ENCODE peak calls at places on chromosomes 11 and 22, in eight cellular contexts. One of them, this sample, is unnamed.

GRCh38 chr22:50088096-50088495 is 1.7 kb upstream of the MOV10L1 start:
- DNase-seq in upper lobe of right lung: no peak
- DNase-seq in Ammon's horn: no peak
- DNase-seq in colonic mucosa: no peak
- DNase-seq in hepatocyte: no peak
- DNase-seq in T-helper 2 cell: no peak
- DNase-seq in psoas muscle: no peak
- DNase-seq in foreskin fibroblast: no peak
- DNase-seq in this sample: no peak

GRCh38 chr11:94511932-94512781 is at the start of gene C11orf97:
- DNase-seq in upper lobe of right lung: peak; percentile 84
- DNase-seq in Ammon's horn: peak; percentile 73
- DNase-seq in colonic mucosa: peak; percentile 63
- DNase-seq in hepatocyte: peak; percentile 73
- DNase-seq in T-helper 2 cell: peak; percentile 62
- DNase-seq in psoas muscle: peak; percentile 45
- DNase-seq in foreskin fibroblast: no peak
- DNase-seq in this sample: no peak

GRCh38 chr11:95230054-95231034 is 658 bp downstream of the SESN3 start:
- DNase-seq in upper lobe of right lung: no peak
- DNase-seq in Ammon's horn: peak; percentile 29
- DNase-seq in colonic mucosa: peak; percentile 43
- DNase-seq in hepatocyte: peak; percentile 47
- DNase-seq in T-helper 2 cell: peak; percentile 55
- DNase-seq in psoas muscle: peak; percentile 17
- DNase-seq in foreskin fibroblast: peak; percentile 8
- DNase-seq in this sample: no peak

GRCh38 chr11:48172818-48173609 is 43.6 kb upstream of the OR4B1 start:
- DNase-seq in upper lobe of right lung: peak; percentile 72
- DNase-seq in Ammon's horn: peak; percentile 82
- DNase-seq in colonic mucosa: peak; percentile 56
- DNase-seq in hepatocyte: peak; percentile 80
- DNase-seq in T-helper 2 cell: peak; percentile 56
- DNase-seq in psoas muscle: peak; percentile 50
- DNase-seq in foreskin fibroblast: peak; percentile 30
- DNase-seq in this sample: no peak

GRCh38 chr11:103109818-103110388 is 677 bp downstream of the DYNC2H1 start:
- DNase-seq in upper lobe of right lung: no peak
- DNase-seq in Ammon's horn: no peak
- DNase-seq in colonic mucosa: peak; percentile 17
- DNase-seq in hepatocyte: no peak
- DNase-seq in T-helper 2 cell: peak; percentile 6
- DNase-seq in psoas muscle: peak; percentile 13
- DNase-seq in foreskin fibroblast: no peak
- DNase-seq in this sample: no peak

GRCh38 chr11:116461789-116462188 is 311.0 kb downstream of the BUD13 start:
- DNase-seq in upper lobe of right lung: no peak
- DNase-seq in Ammon's horn: peak; percentile 62
- DNase-seq in colonic mucosa: no peak
- DNase-seq in hepatocyte: no peak
- DNase-seq in T-helper 2 cell: no peak
- DNase-seq in psoas muscle: no peak
- DNase-seq in foreskin fibroblast: no peak
- DNase-seq in this sample: no peak

GRCh38 chr11:1389103-1389931 is 417 bp upstream of the BRSK2 start:
- DNase-seq in upper lobe of right lung: peak; percentile 98
- DNase-seq in Ammon's horn: peak; percentile 98
- DNase-seq in colonic mucosa: peak; percentile 91
- DNase-seq in hepatocyte: peak; percentile 98
- DNase-seq in T-helper 2 cell: peak; percentile 94
- DNase-seq in psoas muscle: peak; percentile 96
- DNase-seq in foreskin fibroblast: peak; percentile 95
- DNase-seq in this sample: peak; percentile 79

GRCh38 chr11:18699848-18700261 is 1.3 kb downstream of the TMEM86A start:
- DNase-seq in upper lobe of right lung: no peak
- DNase-seq in Ammon's horn: peak; percentile 71
- DNase-seq in colonic mucosa: no peak
- DNase-seq in hepatocyte: no peak
- DNase-seq in T-helper 2 cell: no peak
- DNase-seq in psoas muscle: no peak
- DNase-seq in foreskin fibroblast: no peak
- DNase-seq in this sample: no peak

GRCh38 chr11:2795491-2795991 is 90.0 kb downstream of the CDKN1C start:
- DNase-seq in upper lobe of right lung: peak; percentile 52
- DNase-seq in Ammon's horn: no peak
- DNase-seq in colonic mucosa: peak; percentile 17
- DNase-seq in hepatocyte: no peak
- DNase-seq in T-helper 2 cell: no peak
- DNase-seq in psoas muscle: peak; percentile 10
- DNase-seq in foreskin fibroblast: no peak
- DNase-seq in this sample: no peak

GRCh38 chr11:44846852-44847251 is 103.8 kb downstream of the TP53I11 start:
- DNase-seq in upper lobe of right lung: no peak
- DNase-seq in Ammon's horn: no peak
- DNase-seq in colonic mucosa: no peak
- DNase-seq in hepatocyte: no peak
- DNase-seq in T-helper 2 cell: no peak
- DNase-seq in psoas muscle: no peak
- DNase-seq in foreskin fibroblast: no peak
- DNase-seq in this sample: no peak

GRCh38 chr11:46306296-46306853 is 28.9 kb downstream of the CREB3L1 start:
- DNase-seq in upper lobe of right lung: no peak
- DNase-seq in Ammon's horn: no peak
- DNase-seq in colonic mucosa: no peak
- DNase-seq in hepatocyte: no peak
- DNase-seq in T-helper 2 cell: no peak
- DNase-seq in psoas muscle: no peak
- DNase-seq in foreskin fibroblast: peak; percentile 60
- DNase-seq in this sample: no peak

GRCh38 chr22:49657275-49657973 is 170.2 kb downstream of the BRD1 start:
- DNase-seq in upper lobe of right lung: peak; percentile 77
- DNase-seq in Ammon's horn: peak; percentile 56
- DNase-seq in colonic mucosa: peak; percentile 57
- DNase-seq in hepatocyte: no peak
- DNase-seq in T-helper 2 cell: peak; percentile 82
- DNase-seq in psoas muscle: peak; percentile 66
- DNase-seq in foreskin fibroblast: no peak
- DNase-seq in this sample: peak; percentile 70

GRCh38 chr22:40040927-40041326 is 46.2 kb downstream of the FAM83F start:
- DNase-seq in upper lobe of right lung: peak; percentile 22
- DNase-seq in Ammon's horn: peak; percentile 53
- DNase-seq in colonic mucosa: no peak
- DNase-seq in hepatocyte: peak; percentile 50
- DNase-seq in T-helper 2 cell: peak; percentile 33
- DNase-seq in psoas muscle: peak; percentile 33
- DNase-seq in foreskin fibroblast: no peak
- DNase-seq in this sample: peak; percentile 64

GRCh38 chr11:133821776-133822175 is 23.5 kb downstream of the SPATA19 start:
- DNase-seq in upper lobe of right lung: no peak
- DNase-seq in Ammon's horn: peak; percentile 81
- DNase-seq in colonic mucosa: peak; percentile 46
- DNase-seq in hepatocyte: peak; percentile 87
- DNase-seq in T-helper 2 cell: peak; percentile 33
- DNase-seq in psoas muscle: no peak
- DNase-seq in foreskin fibroblast: no peak
- DNase-seq in this sample: no peak

GRCh38 chr22:45460288-45461109 is 42.2 kb upstream of the FBLN1 start:
- DNase-seq in upper lobe of right lung: no peak
- DNase-seq in Ammon's horn: no peak
- DNase-seq in colonic mucosa: peak; percentile 31
- DNase-seq in hepatocyte: peak; percentile 82
- DNase-seq in T-helper 2 cell: no peak
- DNase-seq in psoas muscle: peak; percentile 79
- DNase-seq in foreskin fibroblast: peak; percentile 86
- DNase-seq in this sample: no peak

GRCh38 chr22:26660961-26661578 is 3.7 kb downstream of the MIAT start:
- DNase-seq in upper lobe of right lung: no peak
- DNase-seq in Ammon's horn: no peak
- DNase-seq in colonic mucosa: no peak
- DNase-seq in hepatocyte: no peak
- DNase-seq in T-helper 2 cell: no peak
- DNase-seq in psoas muscle: no peak
- DNase-seq in foreskin fibroblast: no peak
- DNase-seq in this sample: no peak

GRCh38 chr22:41699264-41700104 is at the start of gene MEI1:
- DNase-seq in upper lobe of right lung: peak; percentile 93
- DNase-seq in Ammon's horn: peak; percentile 90
- DNase-seq in colonic mucosa: peak; percentile 87
- DNase-seq in hepatocyte: peak; percentile 35
- DNase-seq in T-helper 2 cell: peak; percentile 92
- DNase-seq in psoas muscle: peak; percentile 88
- DNase-seq in foreskin fibroblast: peak; percentile 53
- DNase-seq in this sample: peak; percentile 26

GRCh38 chr11:12944889-12945288 is 64.2 kb upstream of the RASSF10 start:
- DNase-seq in upper lobe of right lung: no peak
- DNase-seq in Ammon's horn: no peak
- DNase-seq in colonic mucosa: no peak
- DNase-seq in hepatocyte: no peak
- DNase-seq in T-helper 2 cell: no peak
- DNase-seq in psoas muscle: no peak
- DNase-seq in foreskin fibroblast: no peak
- DNase-seq in this sample: no peak

GRCh38 chr11:116962108-116962507 is 124.7 kb upstream of the APOA1 start:
- DNase-seq in upper lobe of right lung: no peak
- DNase-seq in Ammon's horn: no peak
- DNase-seq in colonic mucosa: no peak
- DNase-seq in hepatocyte: no peak
- DNase-seq in T-helper 2 cell: no peak
- DNase-seq in psoas muscle: no peak
- DNase-seq in foreskin fibroblast: peak; percentile 42
- DNase-seq in this sample: no peak

GRCh38 chr22:42862045-42862734 is 5.1 kb upstream of the ARFGAP3 start:
- DNase-seq in upper lobe of right lung: no peak
- DNase-seq in Ammon's horn: no peak
- DNase-seq in colonic mucosa: no peak
- DNase-seq in hepatocyte: peak; percentile 61
- DNase-seq in T-helper 2 cell: no peak
- DNase-seq in psoas muscle: no peak
- DNase-seq in foreskin fibroblast: no peak
- DNase-seq in this sample: no peak

GRCh38 chr11:828501-829115 is 889 bp downstream of the CRACR2B start:
- DNase-seq in upper lobe of right lung: no peak
- DNase-seq in Ammon's horn: no peak
- DNase-seq in colonic mucosa: no peak
- DNase-seq in hepatocyte: no peak
- DNase-seq in T-helper 2 cell: no peak
- DNase-seq in psoas muscle: no peak
- DNase-seq in foreskin fibroblast: no peak
- DNase-seq in this sample: no peak

GRCh38 chr11:129731316-129731715 is 84.3 kb upstream of the TMEM45B start:
- DNase-seq in upper lobe of right lung: no peak
- DNase-seq in Ammon's horn: no peak
- DNase-seq in colonic mucosa: no peak
- DNase-seq in hepatocyte: no peak
- DNase-seq in T-helper 2 cell: no peak
- DNase-seq in psoas muscle: no peak
- DNase-seq in foreskin fibroblast: no peak
- DNase-seq in this sample: no peak

GRCh38 chr22:36606114-36606513 is 77.1 kb upstream of the EIF3D start:
- DNase-seq in upper lobe of right lung: peak; percentile 65
- DNase-seq in Ammon's horn: no peak
- DNase-seq in colonic mucosa: no peak
- DNase-seq in hepatocyte: no peak
- DNase-seq in T-helper 2 cell: no peak
- DNase-seq in psoas muscle: no peak
- DNase-seq in foreskin fibroblast: no peak
- DNase-seq in this sample: no peak

GRCh38 chr11:134159652-134160051 is 64.1 kb downstream of the NCAPD3 start:
- DNase-seq in upper lobe of right lung: no peak
- DNase-seq in Ammon's horn: no peak
- DNase-seq in colonic mucosa: no peak
- DNase-seq in hepatocyte: no peak
- DNase-seq in T-helper 2 cell: no peak
- DNase-seq in psoas muscle: no peak
- DNase-seq in foreskin fibroblast: no peak
- DNase-seq in this sample: no peak

GRCh38 chr11:109735139-109735538 is 313.1 kb downstream of the C11orf87 start:
- DNase-seq in upper lobe of right lung: no peak
- DNase-seq in Ammon's horn: no peak
- DNase-seq in colonic mucosa: no peak
- DNase-seq in hepatocyte: no peak
- DNase-seq in T-helper 2 cell: no peak
- DNase-seq in psoas muscle: no peak
- DNase-seq in foreskin fibroblast: no peak
- DNase-seq in this sample: no peak

GRCh38 chr11:9075441-9076000 is 15.9 kb downstream of the SCUBE2 start:
- DNase-seq in upper lobe of right lung: no peak
- DNase-seq in Ammon's horn: peak; percentile 41
- DNase-seq in colonic mucosa: no peak
- DNase-seq in hepatocyte: no peak
- DNase-seq in T-helper 2 cell: no peak
- DNase-seq in psoas muscle: no peak
- DNase-seq in foreskin fibroblast: no peak
- DNase-seq in this sample: no peak

GRCh38 chr11:86292912-86293606 is 9.0 kb upstream of the HIKESHI start:
- DNase-seq in upper lobe of right lung: no peak
- DNase-seq in Ammon's horn: no peak
- DNase-seq in colonic mucosa: no peak
- DNase-seq in hepatocyte: no peak
- DNase-seq in T-helper 2 cell: peak; percentile 90
- DNase-seq in psoas muscle: no peak
- DNase-seq in foreskin fibroblast: no peak
- DNase-seq in this sample: no peak

GRCh38 chr11:95243658-95244057 is 12.7 kb upstream of the SESN3 start:
- DNase-seq in upper lobe of right lung: no peak
- DNase-seq in Ammon's horn: no peak
- DNase-seq in colonic mucosa: no peak
- DNase-seq in hepatocyte: no peak
- DNase-seq in T-helper 2 cell: no peak
- DNase-seq in psoas muscle: no peak
- DNase-seq in foreskin fibroblast: no peak
- DNase-seq in this sample: no peak

GRCh38 chr11:65640483-65641207 is 2.7 kb downstream of the SIPA1 start:
- DNase-seq in upper lobe of right lung: peak; percentile 80
- DNase-seq in Ammon's horn: peak; percentile 68
- DNase-seq in colonic mucosa: peak; percentile 52
- DNase-seq in hepatocyte: no peak
- DNase-seq in T-helper 2 cell: peak; percentile 79
- DNase-seq in psoas muscle: peak; percentile 59
- DNase-seq in foreskin fibroblast: no peak
- DNase-seq in this sample: no peak

GRCh38 chr22:23751441-23751996 is 607 bp upstream of the ZNF70 start:
- DNase-seq in upper lobe of right lung: no peak
- DNase-seq in Ammon's horn: no peak
- DNase-seq in colonic mucosa: peak; percentile 59
- DNase-seq in hepatocyte: peak; percentile 56
- DNase-seq in T-helper 2 cell: no peak
- DNase-seq in psoas muscle: peak; percentile 47
- DNase-seq in foreskin fibroblast: no peak
- DNase-seq in this sample: no peak

GRCh38 chr11:75853971-75854370 is 39.0 kb downstream of the UVRAG start:
- DNase-seq in upper lobe of right lung: no peak
- DNase-seq in Ammon's horn: no peak
- DNase-seq in colonic mucosa: no peak
- DNase-seq in hepatocyte: no peak
- DNase-seq in T-helper 2 cell: no peak
- DNase-seq in psoas muscle: no peak
- DNase-seq in foreskin fibroblast: no peak
- DNase-seq in this sample: no peak

GRCh38 chr11:12831471-12832202 is 157.4 kb downstream of the TEAD1 start:
- DNase-seq in upper lobe of right lung: no peak
- DNase-seq in Ammon's horn: no peak
- DNase-seq in colonic mucosa: no peak
- DNase-seq in hepatocyte: no peak
- DNase-seq in T-helper 2 cell: no peak
- DNase-seq in psoas muscle: no peak
- DNase-seq in foreskin fibroblast: no peak
- DNase-seq in this sample: no peak

GRCh38 chr11:128361451-128362020 is 225.8 kb downstream of the ETS1 start:
- DNase-seq in upper lobe of right lung: no peak
- DNase-seq in Ammon's horn: no peak
- DNase-seq in colonic mucosa: no peak
- DNase-seq in hepatocyte: peak; percentile 59
- DNase-seq in T-helper 2 cell: peak; percentile 53
- DNase-seq in psoas muscle: no peak
- DNase-seq in foreskin fibroblast: no peak
- DNase-seq in this sample: no peak

GRCh38 chr11:65907878-65908277 is 7.7 kb upstream of the FOSL1 start:
- DNase-seq in upper lobe of right lung: no peak
- DNase-seq in Ammon's horn: no peak
- DNase-seq in colonic mucosa: no peak
- DNase-seq in hepatocyte: no peak
- DNase-seq in T-helper 2 cell: no peak
- DNase-seq in psoas muscle: no peak
- DNase-seq in foreskin fibroblast: no peak
- DNase-seq in this sample: no peak